ENCODE peak calls at places on chromosome 18, in four cellular contexts. One of them, this sample, is unnamed.

GRCh38 chr18:48958951-48959350 is 8.2 kb upstream of the SMAD7 start:
- DNase-seq in HepG2: no peak
- DNase-seq in GM12878: no peak
- DNase-seq in K562: no peak
- DNase-seq in this sample: no peak

GRCh38 chr18:38307919-38308318 is 742.3 kb upstream of the CELF4 start:
- DNase-seq in GM12878: no peak
- DNase-seq in K562: no peak
- DNase-seq in HepG2: no peak
- DNase-seq in this sample: no peak

GRCh38 chr18:78772369-78773302 is 207.0 kb upstream of the SALL3 start:
- DNase-seq in K562: no peak
- DNase-seq in GM12878: no peak
- DNase-seq in HepG2: no peak
- DNase-seq in this sample: no peak

GRCh38 chr18:63887424-63887823 is at the start of gene SERPINB2:
- DNase-seq in HepG2: no peak
- DNase-seq in GM12878: no peak
- DNase-seq in K562: no peak
- DNase-seq in this sample: no peak

GRCh38 chr18:21242141-21243040 is at the start of gene GREB1L:
- DNase-seq in GM12878: no peak
- DNase-seq in HepG2: peak
- DNase-seq in K562: no peak
- DNase-seq in this sample: peak

GRCh38 chr18:9101730-9102390 is 639 bp upstream of the NDUFV2 start:
- DNase-seq in K562: peak
- DNase-seq in GM12878: no peak
- DNase-seq in HepG2: peak
- DNase-seq in this sample: peak

GRCh38 chr18:26440644-26441043 is 107.7 kb downstream of the KCTD1 start:
- DNase-seq in HepG2: no peak
- DNase-seq in K562: no peak
- DNase-seq in GM12878: no peak
- DNase-seq in this sample: no peak

GRCh38 chr18:9868857-9869712 is 16.7 kb upstream of the TXNDC2 start:
- DNase-seq in HepG2: no peak
- DNase-seq in GM12878: no peak
- DNase-seq in K562: no peak
- DNase-seq in this sample: peak

GRCh38 chr18:73848656-73849055 is 299.0 kb downstream of the FBXO15 start:
- DNase-seq in K562: no peak
- DNase-seq in GM12878: no peak
- DNase-seq in HepG2: no peak
- DNase-seq in this sample: no peak

GRCh38 chr18:9735879-9736278 is 27.8 kb downstream of the RAB31 start:
- DNase-seq in HepG2: no peak
- DNase-seq in K562: no peak
- DNase-seq in GM12878: no peak
- DNase-seq in this sample: no peak

GRCh38 chr18:58195278-58195721 is 151.3 kb downstream of the NEDD4L start:
- DNase-seq in HepG2: no peak
- DNase-seq in K562: no peak
- DNase-seq in GM12878: no peak
- DNase-seq in this sample: no peak

GRCh38 chr18:25245299-25245698 is 106.7 kb downstream of the ZNF521 start:
- DNase-seq in HepG2: no peak
- DNase-seq in GM12878: no peak
- DNase-seq in K562: no peak
- DNase-seq in this sample: no peak

GRCh38 chr18:8052237-8052701 is 485.2 kb downstream of the PTPRM start:
- DNase-seq in GM12878: no peak
- DNase-seq in HepG2: peak
- DNase-seq in K562: no peak
- DNase-seq in this sample: no peak

GRCh38 chr18:35095983-35096676 is 54.9 kb downstream of the MAPRE2 start:
- DNase-seq in GM12878: peak
- DNase-seq in K562: no peak
- DNase-seq in HepG2: no peak
- DNase-seq in this sample: no peak

GRCh38 chr18:48228841-48229240 is 180.3 kb downstream of the ZBTB7C start:
- DNase-seq in HepG2: no peak
- DNase-seq in K562: no peak
- DNase-seq in GM12878: no peak
- DNase-seq in this sample: peak

GRCh38 chr18:9918016-9918680 is 4.3 kb downstream of the VAPA start:
- DNase-seq in HepG2: peak
- DNase-seq in K562: no peak
- DNase-seq in GM12878: no peak
- DNase-seq in this sample: no peak

GRCh38 chr18:73785276-73785675 is 362.4 kb downstream of the FBXO15 start:
- DNase-seq in HepG2: no peak
- DNase-seq in K562: no peak
- DNase-seq in GM12878: no peak
- DNase-seq in this sample: no peak

GRCh38 chr18:58544616-58545337 is 84.1 kb downstream of the ALPK2 start:
- DNase-seq in GM12878: no peak
- DNase-seq in K562: no peak
- DNase-seq in HepG2: no peak
- DNase-seq in this sample: no peak

GRCh38 chr18:1499265-1499664 is 594.6 kb downstream of the ADCYAP1 start:
- DNase-seq in HepG2: no peak
- DNase-seq in GM12878: no peak
- DNase-seq in K562: peak
- DNase-seq in this sample: no peak

GRCh38 chr18:30632058-30632718 is 410.4 kb downstream of the DSC3 start:
- DNase-seq in GM12878: no peak
- DNase-seq in K562: no peak
- DNase-seq in HepG2: no peak
- DNase-seq in this sample: no peak

GRCh38 chr18:36366994-36367839 is 69.7 kb downstream of the FHOD3 start:
- DNase-seq in HepG2: no peak
- DNase-seq in K562: no peak
- DNase-seq in GM12878: peak
- DNase-seq in this sample: no peak

GRCh38 chr18:8124232-8125146 is 484.7 kb upstream of the RAB12 start:
- DNase-seq in HepG2: no peak
- DNase-seq in GM12878: no peak
- DNase-seq in K562: no peak
- DNase-seq in this sample: no peak

GRCh38 chr18:61703508-61703907 is 189.3 kb downstream of the RNF152 start:
- DNase-seq in HepG2: no peak
- DNase-seq in K562: no peak
- DNase-seq in GM12878: no peak
- DNase-seq in this sample: no peak

GRCh38 chr18:13240060-13240725 is 21.6 kb downstream of the LDLRAD4 start:
- DNase-seq in GM12878: no peak
- DNase-seq in K562: no peak
- DNase-seq in HepG2: no peak
- DNase-seq in this sample: no peak

GRCh38 chr18:50297621-50298442 is 10.3 kb upstream of the CXXC1 start:
- DNase-seq in HepG2: no peak
- DNase-seq in GM12878: peak
- DNase-seq in K562: no peak
- DNase-seq in this sample: peak

GRCh38 chr18:25457636-25458035 is 105.7 kb upstream of the ZNF521 start:
- DNase-seq in GM12878: no peak
- DNase-seq in HepG2: no peak
- DNase-seq in K562: no peak
- DNase-seq in this sample: no peak

GRCh38 chr18:22031581-22031980 is 137.8 kb upstream of the GATA6 start:
- DNase-seq in K562: no peak
- DNase-seq in GM12878: no peak
- DNase-seq in HepG2: no peak
- DNase-seq in this sample: no peak

GRCh38 chr18:28794459-28795245 is 617.7 kb upstream of the CDH2 start:
- DNase-seq in GM12878: no peak
- DNase-seq in K562: no peak
- DNase-seq in HepG2: no peak
- DNase-seq in this sample: no peak

GRCh38 chr18:7754725-7755181 is 187.6 kb downstream of the PTPRM start:
- DNase-seq in HepG2: peak
- DNase-seq in GM12878: no peak
- DNase-seq in K562: no peak
- DNase-seq in this sample: no peak

GRCh38 chr18:46418657-46419260 is 238.3 kb downstream of the LOXHD1 start:
- DNase-seq in HepG2: no peak
- DNase-seq in K562: no peak
- DNase-seq in GM12878: no peak
- DNase-seq in this sample: no peak

GRCh38 chr18:9365406-9365805 is 30.8 kb downstream of the TWSG1 start:
- DNase-seq in HepG2: no peak
- DNase-seq in GM12878: no peak
- DNase-seq in K562: no peak
- DNase-seq in this sample: no peak

GRCh38 chr18:57627488-57627887 is 5.9 kb upstream of the NARS1 start:
- DNase-seq in K562: no peak
- DNase-seq in GM12878: no peak
- DNase-seq in HepG2: no peak
- DNase-seq in this sample: no peak

GRCh38 chr18:50816767-50817166 is 3.0 kb downstream of the MRO start:
- DNase-seq in K562: no peak
- DNase-seq in GM12878: no peak
- DNase-seq in HepG2: no peak
- DNase-seq in this sample: no peak

GRCh38 chr18:3306391-3306790 is 44.5 kb downstream of the MYL12B start:
- DNase-seq in GM12878: no peak
- DNase-seq in K562: no peak
- DNase-seq in HepG2: no peak
- DNase-seq in this sample: no peak
- TF ChIP-seq MAX in GM12878: no peak
- TF ChIP-seq MAX in K562: no peak
- TF ChIP-seq MAX in HepG2: no peak
- TF ChIP-seq MAX in this sample: no peak

DNA sequence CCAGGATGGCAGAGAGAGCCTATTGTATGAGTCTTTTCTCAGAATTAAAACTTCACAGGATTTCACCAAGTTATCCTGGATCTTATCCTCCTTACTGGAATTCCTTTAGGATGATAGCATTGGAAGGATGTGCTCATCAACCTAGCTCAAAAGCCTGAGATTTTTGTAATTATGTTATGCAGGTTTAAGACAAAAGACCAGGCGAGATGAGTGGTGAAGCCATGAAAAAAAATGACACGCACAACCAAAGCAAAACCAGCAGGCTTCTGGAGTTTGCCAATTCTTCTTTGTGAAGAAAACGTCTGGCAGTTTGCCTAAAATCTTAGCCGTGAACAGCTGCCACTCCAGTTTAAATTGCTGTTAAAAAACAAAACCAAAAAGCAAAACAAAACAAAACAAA is 383.7 kb upstream of the SMIM21 start:
- DNase-seq in HepG2: no peak
- DNase-seq in K562: no peak
- DNase-seq in GM12878: no peak
- DNase-seq in this sample: no peak
- TF ChIP-seq SMC3 in HepG2: no peak
- TF ChIP-seq SMC3 in K562: no peak
- TF ChIP-seq SMC3 in GM12878: no peak
- TF ChIP-seq SMC3 in this sample: no peak

GRCh38 chr18:72697706-72698105 is 153.6 kb upstream of the CBLN2 start:
- DNase-seq in HepG2: no peak
- DNase-seq in K562: no peak
- DNase-seq in GM12878: no peak
- DNase-seq in this sample: no peak
- TF ChIP-seq TAF1 in HepG2: no peak
- TF ChIP-seq TAF1 in K562: no peak
- TF ChIP-seq TAF1 in GM12878: no peak
- TF ChIP-seq TAF1 in this sample: no peak

DNA sequence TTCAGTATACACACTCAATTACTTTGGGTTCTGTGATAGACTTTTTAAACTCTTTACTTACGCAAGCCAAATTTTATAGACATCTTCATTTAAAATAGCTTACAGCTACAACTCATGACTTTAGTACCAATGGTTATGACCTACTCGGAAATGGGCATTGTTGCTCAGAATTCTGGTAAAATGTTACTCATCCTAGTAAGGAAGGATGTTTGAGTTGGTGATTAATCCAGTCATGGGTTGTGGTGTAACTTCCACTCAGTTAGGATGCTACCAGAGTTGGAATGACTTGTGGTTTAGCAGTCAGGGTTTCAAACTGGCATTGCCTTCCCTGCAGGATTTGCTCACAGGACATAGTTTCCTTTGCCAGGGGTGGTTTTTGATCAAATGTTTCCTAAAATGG is 7.4 kb upstream of the NPC1 start:
- DNase-seq in HepG2: no peak
- DNase-seq in K562: no peak
- DNase-seq in GM12878: no peak
- DNase-seq in this sample: no peak
- TF ChIP-seq MAX in HepG2: no peak
- TF ChIP-seq MAX in K562: no peak
- TF ChIP-seq MAX in GM12878: no peak
- TF ChIP-seq MAX in this sample: no peak

This sample was measured in SK-N-SH.